ENCODE peak calls at places on chromosomes 16 and 17, in nine cellular contexts. Q is AG09319; I is H7; V is stimulated activated CD4-positive, alpha-beta T cell treated with anti-CD3 and anti-CD28 coated beads, Interleukin-12 subunit alpha, Interleukin-12 subunit beta, amount 100 ng/mL, for 4 hours; C is heart right ventricle; K is globus pallidus; D is BE2C; S is stimulated activated CD8-positive, alpha-beta memory T cell treated with anti-CD3 and anti-CD28 coated beads, Interleukin-2, amount 100 ng/mL, for 48 hours; M is progenitor cell of endocrine pancreas. B is an unnamed sample.

GRCh38 chr17:79192503-79193500 is 118.2 kb downstream of the ENGASE start:
- DNase-seq in Q (no peak), I (peak; percentile 89), V (peak; percentile 28), C (peak; percentile 48), K (no peak), D (no peak), S (no peak), M (peak; percentile 77), B (no peak)

GRCh38 chr17:1398900-1399299 is 1.1 kb downstream of the YWHAE start:
- DNase-seq in Q (no peak), I (no peak), V (peak; percentile 11), C (no peak), K (no peak), D (no peak), S (no peak), M (no peak), B (no peak)

GRCh38 chr16:10611825-10612342 is 31.5 kb upstream of the EMP2 start:
- DNase-seq in Q (no peak), I (peak; percentile 54), V (no peak), C (no peak), K (no peak), D (no peak), S (no peak), M (no peak), B (no peak)

GRCh38 chr17:55830699-55831098 is 79.8 kb downstream of the PCTP start:
- DNase-seq in Q (no peak), I (no peak), V (no peak), C (no peak), K (no peak), D (peak; percentile 27), S (no peak), M (no peak), B (no peak)

GRCh38 chr16:67210069-67210937 is 11.4 kb downstream of the ELMO3 start:
- DNase-seq in Q (no peak), I (peak; percentile 73), V (no peak), C (no peak), K (no peak), D (no peak), S (no peak), M (no peak), B (no peak)

GRCh38 chr17:81959362-81960129 is 1.4 kb downstream of the NOTUM start:
- DNase-seq in Q (no peak), I (peak; percentile 87), V (peak; percentile 83), C (peak; percentile 81), K (no peak), D (peak; percentile 82), S (peak; percentile 68), M (no peak), B (peak; percentile 90)

GRCh38 chr16:89544113-89544512 is 16.4 kb upstream of the RPL13 start:
- DNase-seq in Q (no peak), I (no peak), V (no peak), C (no peak), K (no peak), D (no peak), S (no peak), M (no peak), B (no peak)

GRCh38 chr17:77572065-77572601 is 386.4 kb upstream of the TNRC6C start:
- DNase-seq in Q (no peak), I (peak; percentile 74), V (no peak), C (no peak), K (no peak), D (no peak), S (no peak), M (no peak), B (no peak)

GRCh38 chr17:50364715-50365114 is 8.3 kb downstream of the MRPL27 start:
- DNase-seq in Q (no peak), I (peak; percentile 75), V (no peak), C (no peak), K (no peak), D (no peak), S (no peak), M (no peak), B (no peak)

GRCh38 chr16:66468321-66468965 is 41.3 kb downstream of the BEAN1 start:
- DNase-seq in Q (no peak), I (no peak), V (no peak), C (no peak), K (no peak), D (no peak), S (no peak), M (no peak), B (no peak)

GRCh38 chr17:1325766-1326165 is 46.3 kb downstream of the TRARG1 start:
- DNase-seq in Q (no peak), I (no peak), V (no peak), C (no peak), K (no peak), D (no peak), S (no peak), M (no peak), B (no peak)

GRCh38 chr17:78381601-78382168 is 3.2 kb downstream of the PGS1 start:
- DNase-seq in Q (no peak), I (no peak), V (no peak), C (no peak), K (no peak), D (no peak), S (no peak), M (no peak), B (no peak)

GRCh38 chr16:90016339-90016950 is 2.8 kb downstream of the DBNDD1 start:
- DNase-seq in Q (no peak), I (no peak), V (no peak), C (no peak), K (no peak), D (no peak), S (no peak), M (no peak), B (no peak)

GRCh38 chr16:1705688-1706385 is at the start of gene MAPK8IP3:
- DNase-seq in Q (peak; percentile 71), I (peak; percentile 100), V (peak; percentile 96), C (peak; percentile 95), K (peak; percentile 88), D (peak; percentile 95), S (peak; percentile 90), M (peak; percentile 96), B (peak; percentile 100)

GRCh38 chr17:31148205-31148604 is 53.4 kb downstream of the NF1 start:
- DNase-seq in Q (no peak), I (no peak), V (no peak), C (no peak), K (no peak), D (no peak), S (no peak), M (no peak), B (no peak)

GRCh38 chr16:4392382-4393242 is 21.0 kb downstream of the VASN start:
- DNase-seq in Q (peak; percentile 79), I (peak; percentile 96), V (no peak), C (no peak), K (no peak), D (peak; percentile 94), S (no peak), M (no peak), B (no peak)

GRCh38 chr16:3640207-3640606 is 14.3 kb upstream of the DNASE1 start:
- DNase-seq in Q (no peak), I (peak; percentile 28), V (no peak), C (no peak), K (no peak), D (peak; percentile 44), S (no peak), M (no peak), B (no peak)

GRCh38 chr16:79902351-79902750 is 301.8 kb upstream of the MAF start:
- DNase-seq in Q (no peak), I (no peak), V (no peak), C (no peak), K (no peak), D (no peak), S (no peak), M (no peak), B (no peak)

GRCh38 chr16:75108792-75109731 is 7.5 kb downstream of the LDHD start:
- DNase-seq in Q (peak; percentile 72), I (peak; percentile 69), V (peak; percentile 76), C (peak; percentile 84), K (peak; percentile 71), D (peak; percentile 69), S (peak; percentile 73), M (no peak), B (peak; percentile 41)

GRCh38 chr16:64920211-64920610 is 201.7 kb downstream of the CDH11 start:
- DNase-seq in Q (no peak), I (no peak), V (no peak), C (no peak), K (no peak), D (no peak), S (no peak), M (no peak), B (no peak)

GRCh38 chr17:50468120-50469004 is at the start of gene CHAD:
- DNase-seq in Q (no peak), I (peak; percentile 90), V (no peak), C (no peak), K (no peak), D (no peak), S (no peak), M (no peak), B (no peak)

GRCh38 chr16:15835136-15835878 is 21.5 kb downstream of the MYH11 start:
- DNase-seq in Q (no peak), I (no peak), V (no peak), C (no peak), K (no peak), D (no peak), S (no peak), M (no peak), B (no peak)

GRCh38 chr16:11679941-11680911 is 12.0 kb downstream of the SNN start:
- DNase-seq in Q (no peak), I (no peak), V (no peak), C (no peak), K (no peak), D (no peak), S (no peak), M (no peak), B (peak; percentile 11)